ENCODE peak calls at places on chromosome 9, in ten cellular contexts. K is MCF 10A; V is dorsolateral prefrontal cortex; E is AG04449; U is sigmoid colon; M is Calu3; I is fibroblast of the aortic adventitia; W is glutamatergic neuron; D is AG09309; Z is activated CD8-positive, alpha-beta T cell treated with anti-CD3 and anti-CD28 coated beads for 36 hours. Y is an unnamed sample.

GRCh38 chr9:459491-460444 is 245.1 kb downstream of the DOCK8 start:
- DNase-seq in K (no peak), V (no peak), E (no peak), U (no peak), M (no peak), I (no peak), W (no peak), D (no peak), Z (peak; percentile 13), Y (no peak)

GRCh38 chr9:4137755-4138154 is 162.1 kb downstream of the GLIS3 start:
- DNase-seq in K (peak; percentile 42), V (no peak), E (peak; percentile 44), U (no peak), M (no peak), I (peak; percentile 51), W (no peak), D (peak; percentile 51), Z (no peak), Y (no peak)

GRCh38 chr9:137233143-137233980 is 2.7 kb downstream of the SLC34A3 start:
- DNase-seq in K (no peak), V (no peak), E (no peak), U (no peak), M (no peak), I (no peak), W (no peak), D (no peak), Z (no peak), Y (no peak)

GRCh38 chr9:109520475-109521132 is 22.5 kb upstream of the PTPN3 start:
- DNase-seq in K (peak; percentile 82), V (peak; percentile 65), E (no peak), U (no peak), M (peak; percentile 59), I (peak; percentile 72), W (peak; percentile 75), D (peak; percentile 38), Z (peak; percentile 63), Y (peak; percentile 71)

GRCh38 chr9:80125731-80126264 is 554.0 kb downstream of the TLE4 start:
- DNase-seq in K (no peak), V (no peak), E (no peak), U (no peak), M (no peak), I (peak; percentile 23), W (no peak), D (no peak), Z (no peak), Y (no peak)

GRCh38 chr9:115845648-115846312 is 307.8 kb upstream of the PAPPA start:
- DNase-seq in K (peak; percentile 83), V (no peak), E (no peak), U (peak; percentile 81), M (no peak), I (peak; percentile 30), W (no peak), D (peak; percentile 5), Z (no peak), Y (no peak)

GRCh38 chr9:128556276-128556675 is 3.9 kb downstream of the SPTAN1 start:
- DNase-seq in K (no peak), V (no peak), E (no peak), U (no peak), M (no peak), I (no peak), W (no peak), D (no peak), Z (no peak), Y (no peak)

GRCh38 chr9:107541523-107541922 is 52.0 kb upstream of the KLF4 start:
- DNase-seq in K (no peak), V (no peak), E (no peak), U (no peak), M (no peak), I (no peak), W (no peak), D (no peak), Z (no peak), Y (no peak)

GRCh38 chr9:115170674-115171073 is 52.7 kb upstream of the TNC start:
- DNase-seq in K (peak; percentile 90), V (no peak), E (no peak), U (no peak), M (no peak), I (peak; percentile 44), W (no peak), D (no peak), Z (no peak), Y (no peak)

GRCh38 chr9:33924978-33925797 is 108.2 kb downstream of the UBE2R2 start:
- DNase-seq in K (peak; percentile 67), V (peak; percentile 69), E (no peak), U (no peak), M (peak; percentile 48), I (peak; percentile 71), W (peak; percentile 63), D (peak; percentile 10), Z (peak; percentile 40), Y (no peak)

GRCh38 chr9:121987312-121987711 is 105.8 kb downstream of the TTLL11 start:
- DNase-seq in K (no peak), V (no peak), E (no peak), U (no peak), M (no peak), I (no peak), W (no peak), D (no peak), Z (no peak), Y (no peak)

GRCh38 chr9:137416006-137416562 is 6.9 kb downstream of the EXD3 start:
- DNase-seq in K (no peak), V (no peak), E (no peak), U (no peak), M (no peak), I (no peak), W (no peak), D (no peak), Z (no peak), Y (no peak)

GRCh38 chr9:14221558-14221957 is 92.4 kb downstream of the NFIB start:
- DNase-seq in K (peak; percentile 90), V (no peak), E (peak; percentile 40), U (no peak), M (peak; percentile 30), I (peak; percentile 89), W (no peak), D (peak; percentile 23), Z (no peak), Y (no peak)

GRCh38 chr9:3419892-3420291 is 105.9 kb downstream of the RFX3 start:
- DNase-seq in K (no peak), V (no peak), E (no peak), U (no peak), M (no peak), I (no peak), W (no peak), D (no peak), Z (no peak), Y (no peak)

GRCh38 chr9:77099388-77099787 is 77.9 kb upstream of the VPS13A start:
- DNase-seq in K (no peak), V (no peak), E (no peak), U (no peak), M (no peak), I (no peak), W (no peak), D (no peak), Z (no peak), Y (no peak)
- TF ChIP-seq CTCF in K (no peak), V (no peak), E (no peak), U (no peak), M (no peak), I (no peak), W (no peak), D (no peak), Z (no peak), Y (no peak)

GRCh38 chr9:26856413-26857032 is 36.1 kb downstream of the CAAP1 start:
- DNase-seq in K (peak; percentile 76), V (no peak), E (no peak), U (no peak), M (peak; percentile 36), I (peak; percentile 72), W (peak; percentile 35), D (peak; percentile 10), Z (peak; percentile 48), Y (no peak)
- TF ChIP-seq CTCF in K (peak; percentile 83), V (no peak), E (peak; percentile 35), U (no peak), M (peak; percentile 26), I (peak; percentile 60), W (peak; percentile 69), D (peak; percentile 58), Z (peak; percentile 51), Y (no peak)

GRCh38 chr9:99907208-99907532 is 716 bp downstream of the STX17 start:
- DNase-seq in K (no peak), V (no peak), E (no peak), U (no peak), M (no peak), I (no peak), W (no peak), D (no peak), Z (no peak), Y (no peak)

GRCh38 chr9:99903393-99903792 is 3.1 kb upstream of the STX17 start:
- DNase-seq in K (no peak), V (no peak), E (no peak), U (no peak), M (no peak), I (no peak), W (no peak), D (no peak), Z (no peak), Y (no peak)

GRCh38 chr9:99905833-99906402 is 536 bp upstream of the STX17 start:
- DNase-seq in K (peak; percentile 11), V (no peak), E (no peak), U (no peak), M (peak; percentile 14), I (peak; percentile 5), W (no peak), D (no peak), Z (no peak), Y (no peak)

GRCh38 chr9:99911600-99911999 is 5.1 kb downstream of the STX17 start:
- DNase-seq in K (no peak), V (no peak), E (no peak), U (no peak), M (no peak), I (no peak), W (no peak), D (no peak), Z (no peak), Y (no peak)

GRCh38 chr9:99906403-99907207 is at the start of gene STX17:
- DNase-seq in K (peak; percentile 81), V (peak; percentile 79), E (no peak), U (peak; percentile 81), M (peak; percentile 79), I (peak; percentile 73), W (peak; percentile 83), D (peak; percentile 25), Z (peak; percentile 83), Y (peak; percentile 78)
- TF ChIP-seq CTCF in K (no peak), V (no peak), E (no peak), U (no peak), M (no peak), I (no peak), W (no peak), D (no peak), Z (no peak), Y (no peak)

DNA sequence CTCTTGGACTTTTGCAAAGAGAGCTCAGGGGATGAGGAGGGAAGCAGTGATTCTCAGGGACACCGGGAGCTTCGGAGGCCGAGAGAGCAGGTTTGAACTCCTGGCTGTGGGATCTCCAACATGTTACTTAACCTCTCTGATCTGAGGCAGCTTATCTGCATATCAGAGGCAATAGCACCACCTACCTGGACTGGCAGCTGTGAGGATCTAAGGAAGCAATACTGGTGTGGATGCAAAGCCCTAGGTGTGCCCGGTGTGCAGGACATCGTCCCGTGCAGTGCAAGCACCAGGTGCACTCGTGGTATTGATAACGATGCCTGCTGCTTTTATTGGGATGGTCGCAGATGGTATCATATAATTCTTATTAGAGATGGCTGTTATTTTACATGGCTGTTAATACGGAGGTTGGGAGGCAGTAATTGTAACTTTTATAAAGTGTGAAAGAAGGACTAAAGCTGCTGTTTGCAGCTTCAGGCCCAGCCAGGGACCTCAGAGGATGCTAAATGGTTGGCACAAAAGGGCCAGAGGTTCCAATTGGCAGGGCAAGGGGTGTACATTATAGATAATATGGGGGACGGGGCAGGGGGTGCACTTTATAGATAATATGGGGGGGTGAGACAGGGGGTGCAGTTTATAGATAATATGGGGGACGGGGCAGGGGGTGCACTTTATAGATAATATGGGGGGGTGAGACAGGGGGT is 14.9 kb downstream of the COL5A1 start:
- DNase-seq in K (peak; percentile 48), V (no peak), E (no peak), U (peak; percentile 37), M (no peak), I (no peak), W (peak; percentile 29), D (no peak), Z (peak; percentile 23), Y (no peak)
- TF ChIP-seq CTCF in K (peak; percentile 33), V (no peak), E (no peak), U (no peak), M (no peak), I (peak; percentile 8), W (no peak), D (no peak), Z (no peak), Y (no peak)